ENCODE peak calls at places on chromosome 7, in eight cellular contexts. One of them, this sample, is unnamed.

GRCh38 chr7:44348300-44348699 is 22.9 kb upstream of the CAMK2B start:
- DNase-seq in stimulated activated CD4-positive, alpha-beta T cell treated with anti-CD3 and anti-CD28 coated beads, TNF-alpha, amount 100 ng/mL, for 24 hours: no peak
- DNase-seq in effector CD4-positive, alpha-beta T cell: no peak
- DNase-seq in neural progenitor cell: peak; percentile 31
- DNase-seq in C1 segment of cervical spinal cord: no peak
- DNase-seq in GF-D8: no peak
- DNase-seq in body of pancreas: no peak
- DNase-seq in brain microvascular endothelial cell: peak; percentile 49
- DNase-seq in this sample: no peak

GRCh38 chr7:141161959-141162547 is 88.2 kb downstream of the TMEM178B start:
- DNase-seq in stimulated activated CD4-positive, alpha-beta T cell treated with anti-CD3 and anti-CD28 coated beads, TNF-alpha, amount 100 ng/mL, for 24 hours: no peak
- DNase-seq in effector CD4-positive, alpha-beta T cell: no peak
- DNase-seq in neural progenitor cell: no peak
- DNase-seq in C1 segment of cervical spinal cord: no peak
- DNase-seq in GF-D8: no peak
- DNase-seq in body of pancreas: no peak
- DNase-seq in brain microvascular endothelial cell: peak; percentile 4
- DNase-seq in this sample: no peak

GRCh38 chr7:20484366-20484765 is 131.1 kb upstream of the ABCB5 start:
- DNase-seq in stimulated activated CD4-positive, alpha-beta T cell treated with anti-CD3 and anti-CD28 coated beads, TNF-alpha, amount 100 ng/mL, for 24 hours: no peak
- DNase-seq in effector CD4-positive, alpha-beta T cell: no peak
- DNase-seq in neural progenitor cell: no peak
- DNase-seq in C1 segment of cervical spinal cord: no peak
- DNase-seq in GF-D8: no peak
- DNase-seq in body of pancreas: no peak
- DNase-seq in brain microvascular endothelial cell: no peak
- DNase-seq in this sample: no peak

GRCh38 chr7:117251687-117252086 is 71.2 kb downstream of the WNT2 start:
- DNase-seq in stimulated activated CD4-positive, alpha-beta T cell treated with anti-CD3 and anti-CD28 coated beads, TNF-alpha, amount 100 ng/mL, for 24 hours: no peak
- DNase-seq in effector CD4-positive, alpha-beta T cell: no peak
- DNase-seq in neural progenitor cell: no peak
- DNase-seq in C1 segment of cervical spinal cord: no peak
- DNase-seq in GF-D8: no peak
- DNase-seq in body of pancreas: no peak
- DNase-seq in brain microvascular endothelial cell: peak; percentile 74
- DNase-seq in this sample: no peak

GRCh38 chr7:105577251-105577650 is 4.0 kb downstream of the EFCAB10 start:
- DNase-seq in stimulated activated CD4-positive, alpha-beta T cell treated with anti-CD3 and anti-CD28 coated beads, TNF-alpha, amount 100 ng/mL, for 24 hours: no peak
- DNase-seq in effector CD4-positive, alpha-beta T cell: no peak
- DNase-seq in neural progenitor cell: no peak
- DNase-seq in C1 segment of cervical spinal cord: no peak
- DNase-seq in GF-D8: no peak
- DNase-seq in body of pancreas: no peak
- DNase-seq in brain microvascular endothelial cell: no peak
- DNase-seq in this sample: no peak

GRCh38 chr7:48295572-48295971 is 124.3 kb downstream of the ABCA13 start:
- DNase-seq in stimulated activated CD4-positive, alpha-beta T cell treated with anti-CD3 and anti-CD28 coated beads, TNF-alpha, amount 100 ng/mL, for 24 hours: no peak
- DNase-seq in effector CD4-positive, alpha-beta T cell: no peak
- DNase-seq in neural progenitor cell: no peak
- DNase-seq in C1 segment of cervical spinal cord: no peak
- DNase-seq in GF-D8: no peak
- DNase-seq in body of pancreas: no peak
- DNase-seq in brain microvascular endothelial cell: peak; percentile 9
- DNase-seq in this sample: no peak

GRCh38 chr7:143261901-143262300 is 1.3 kb upstream of the GSTK1 start:
- DNase-seq in stimulated activated CD4-positive, alpha-beta T cell treated with anti-CD3 and anti-CD28 coated beads, TNF-alpha, amount 100 ng/mL, for 24 hours: no peak
- DNase-seq in effector CD4-positive, alpha-beta T cell: no peak
- DNase-seq in neural progenitor cell: no peak
- DNase-seq in C1 segment of cervical spinal cord: no peak
- DNase-seq in GF-D8: no peak
- DNase-seq in body of pancreas: no peak
- DNase-seq in brain microvascular endothelial cell: no peak
- DNase-seq in this sample: no peak

GRCh38 chr7:105097619-105098018 is 83.6 kb downstream of the KMT2E start:
- DNase-seq in stimulated activated CD4-positive, alpha-beta T cell treated with anti-CD3 and anti-CD28 coated beads, TNF-alpha, amount 100 ng/mL, for 24 hours: no peak
- DNase-seq in effector CD4-positive, alpha-beta T cell: no peak
- DNase-seq in neural progenitor cell: no peak
- DNase-seq in C1 segment of cervical spinal cord: no peak
- DNase-seq in GF-D8: no peak
- DNase-seq in body of pancreas: no peak
- DNase-seq in brain microvascular endothelial cell: peak; percentile 71
- DNase-seq in this sample: no peak

GRCh38 chr7:146004805-146005204 is 111.8 kb upstream of the CNTNAP2 start:
- DNase-seq in stimulated activated CD4-positive, alpha-beta T cell treated with anti-CD3 and anti-CD28 coated beads, TNF-alpha, amount 100 ng/mL, for 24 hours: no peak
- DNase-seq in effector CD4-positive, alpha-beta T cell: no peak
- DNase-seq in neural progenitor cell: no peak
- DNase-seq in C1 segment of cervical spinal cord: no peak
- DNase-seq in GF-D8: no peak
- DNase-seq in body of pancreas: no peak
- DNase-seq in brain microvascular endothelial cell: peak; percentile 56
- DNase-seq in this sample: no peak

GRCh38 chr7:106433377-106433776 is 148.6 kb upstream of the NAMPT start:
- DNase-seq in stimulated activated CD4-positive, alpha-beta T cell treated with anti-CD3 and anti-CD28 coated beads, TNF-alpha, amount 100 ng/mL, for 24 hours: no peak
- DNase-seq in effector CD4-positive, alpha-beta T cell: no peak
- DNase-seq in neural progenitor cell: no peak
- DNase-seq in C1 segment of cervical spinal cord: no peak
- DNase-seq in GF-D8: no peak
- DNase-seq in body of pancreas: no peak
- DNase-seq in brain microvascular endothelial cell: no peak
- DNase-seq in this sample: no peak

GRCh38 chr7:123643495-123644428 is 11.9 kb upstream of the LMOD2 start:
- DNase-seq in stimulated activated CD4-positive, alpha-beta T cell treated with anti-CD3 and anti-CD28 coated beads, TNF-alpha, amount 100 ng/mL, for 24 hours: no peak
- DNase-seq in effector CD4-positive, alpha-beta T cell: no peak
- DNase-seq in neural progenitor cell: peak; percentile 83
- DNase-seq in C1 segment of cervical spinal cord: no peak
- DNase-seq in GF-D8: no peak
- DNase-seq in body of pancreas: peak; percentile 13
- DNase-seq in brain microvascular endothelial cell: peak; percentile 49
- DNase-seq in this sample: no peak

GRCh38 chr7:82810558-82811259 is 352.0 kb downstream of the PCLO start:
- DNase-seq in stimulated activated CD4-positive, alpha-beta T cell treated with anti-CD3 and anti-CD28 coated beads, TNF-alpha, amount 100 ng/mL, for 24 hours: no peak
- DNase-seq in effector CD4-positive, alpha-beta T cell: no peak
- DNase-seq in neural progenitor cell: peak; percentile 78
- DNase-seq in C1 segment of cervical spinal cord: no peak
- DNase-seq in GF-D8: no peak
- DNase-seq in body of pancreas: peak; percentile 22
- DNase-seq in brain microvascular endothelial cell: peak; percentile 60
- DNase-seq in this sample: no peak

GRCh38 chr7:136640977-136641376 is 227.5 kb upstream of the CHRM2 start:
- DNase-seq in stimulated activated CD4-positive, alpha-beta T cell treated with anti-CD3 and anti-CD28 coated beads, TNF-alpha, amount 100 ng/mL, for 24 hours: no peak
- DNase-seq in effector CD4-positive, alpha-beta T cell: no peak
- DNase-seq in neural progenitor cell: peak; percentile 10
- DNase-seq in C1 segment of cervical spinal cord: no peak
- DNase-seq in GF-D8: no peak
- DNase-seq in body of pancreas: no peak
- DNase-seq in brain microvascular endothelial cell: no peak
- DNase-seq in this sample: no peak

GRCh38 chr7:25527665-25528064 is 299.4 kb upstream of the NPVF start:
- DNase-seq in stimulated activated CD4-positive, alpha-beta T cell treated with anti-CD3 and anti-CD28 coated beads, TNF-alpha, amount 100 ng/mL, for 24 hours: no peak
- DNase-seq in effector CD4-positive, alpha-beta T cell: no peak
- DNase-seq in neural progenitor cell: no peak
- DNase-seq in C1 segment of cervical spinal cord: no peak
- DNase-seq in GF-D8: no peak
- DNase-seq in body of pancreas: no peak
- DNase-seq in brain microvascular endothelial cell: no peak
- DNase-seq in this sample: no peak

GRCh38 chr7:129889133-129889854 is 63.5 kb downstream of the UBE2H start:
- DNase-seq in stimulated activated CD4-positive, alpha-beta T cell treated with anti-CD3 and anti-CD28 coated beads, TNF-alpha, amount 100 ng/mL, for 24 hours: no peak
- DNase-seq in effector CD4-positive, alpha-beta T cell: no peak
- DNase-seq in neural progenitor cell: no peak
- DNase-seq in C1 segment of cervical spinal cord: no peak
- DNase-seq in GF-D8: no peak
- DNase-seq in body of pancreas: no peak
- DNase-seq in brain microvascular endothelial cell: no peak
- DNase-seq in this sample: no peak

GRCh38 chr7:144386741-144387140 is 16.8 kb downstream of the NOBOX start:
- DNase-seq in stimulated activated CD4-positive, alpha-beta T cell treated with anti-CD3 and anti-CD28 coated beads, TNF-alpha, amount 100 ng/mL, for 24 hours: no peak
- DNase-seq in effector CD4-positive, alpha-beta T cell: no peak
- DNase-seq in neural progenitor cell: no peak
- DNase-seq in C1 segment of cervical spinal cord: no peak
- DNase-seq in GF-D8: no peak
- DNase-seq in body of pancreas: no peak
- DNase-seq in brain microvascular endothelial cell: peak; percentile 61
- DNase-seq in this sample: no peak

GRCh38 chr7:150370612-150371071 is 2.0 kb downstream of the REPIN1 start:
- DNase-seq in stimulated activated CD4-positive, alpha-beta T cell treated with anti-CD3 and anti-CD28 coated beads, TNF-alpha, amount 100 ng/mL, for 24 hours: no peak
- DNase-seq in effector CD4-positive, alpha-beta T cell: no peak
- DNase-seq in neural progenitor cell: peak; percentile 1
- DNase-seq in C1 segment of cervical spinal cord: no peak
- DNase-seq in GF-D8: no peak
- DNase-seq in body of pancreas: no peak
- DNase-seq in brain microvascular endothelial cell: peak; percentile 86
- DNase-seq in this sample: no peak

GRCh38 chr7:154372106-154372505 is 319.9 kb downstream of the DPP6 start:
- DNase-seq in stimulated activated CD4-positive, alpha-beta T cell treated with anti-CD3 and anti-CD28 coated beads, TNF-alpha, amount 100 ng/mL, for 24 hours: no peak
- DNase-seq in effector CD4-positive, alpha-beta T cell: no peak
- DNase-seq in neural progenitor cell: no peak
- DNase-seq in C1 segment of cervical spinal cord: no peak
- DNase-seq in GF-D8: no peak
- DNase-seq in body of pancreas: no peak
- DNase-seq in brain microvascular endothelial cell: no peak
- DNase-seq in this sample: no peak

GRCh38 chr7:30403477-30403876 is 75.1 kb downstream of the NOD1 start:
- DNase-seq in stimulated activated CD4-positive, alpha-beta T cell treated with anti-CD3 and anti-CD28 coated beads, TNF-alpha, amount 100 ng/mL, for 24 hours: no peak
- DNase-seq in effector CD4-positive, alpha-beta T cell: no peak
- DNase-seq in neural progenitor cell: no peak
- DNase-seq in C1 segment of cervical spinal cord: no peak
- DNase-seq in GF-D8: no peak
- DNase-seq in body of pancreas: no peak
- DNase-seq in brain microvascular endothelial cell: no peak
- DNase-seq in this sample: no peak

GRCh38 chr7:16123117-16123770 is 298.1 kb downstream of the CRPPA start:
- DNase-seq in stimulated activated CD4-positive, alpha-beta T cell treated with anti-CD3 and anti-CD28 coated beads, TNF-alpha, amount 100 ng/mL, for 24 hours: no peak
- DNase-seq in effector CD4-positive, alpha-beta T cell: no peak
- DNase-seq in neural progenitor cell: no peak
- DNase-seq in C1 segment of cervical spinal cord: no peak
- DNase-seq in GF-D8: no peak
- DNase-seq in body of pancreas: no peak
- DNase-seq in brain microvascular endothelial cell: no peak
- DNase-seq in this sample: no peak

GRCh38 chr7:148999166-148999565 is 29.1 kb downstream of the PDIA4 start:
- DNase-seq in stimulated activated CD4-positive, alpha-beta T cell treated with anti-CD3 and anti-CD28 coated beads, TNF-alpha, amount 100 ng/mL, for 24 hours: no peak
- DNase-seq in effector CD4-positive, alpha-beta T cell: no peak
- DNase-seq in neural progenitor cell: no peak
- DNase-seq in C1 segment of cervical spinal cord: no peak
- DNase-seq in GF-D8: no peak
- DNase-seq in body of pancreas: no peak
- DNase-seq in brain microvascular endothelial cell: no peak
- DNase-seq in this sample: no peak

GRCh38 chr7:96303105-96303685 is 18.7 kb downstream of the SLC25A13 start:
- DNase-seq in stimulated activated CD4-positive, alpha-beta T cell treated with anti-CD3 and anti-CD28 coated beads, TNF-alpha, amount 100 ng/mL, for 24 hours: no peak
- DNase-seq in effector CD4-positive, alpha-beta T cell: no peak
- DNase-seq in neural progenitor cell: no peak
- DNase-seq in C1 segment of cervical spinal cord: no peak
- DNase-seq in GF-D8: no peak
- DNase-seq in body of pancreas: peak; percentile 39
- DNase-seq in brain microvascular endothelial cell: peak; percentile 94
- DNase-seq in this sample: no peak

GRCh38 chr7:141409911-141410329 is 141.3 kb upstream of the AGK start:
- DNase-seq in stimulated activated CD4-positive, alpha-beta T cell treated with anti-CD3 and anti-CD28 coated beads, TNF-alpha, amount 100 ng/mL, for 24 hours: no peak
- DNase-seq in effector CD4-positive, alpha-beta T cell: no peak
- DNase-seq in neural progenitor cell: peak; percentile 81
- DNase-seq in C1 segment of cervical spinal cord: no peak
- DNase-seq in GF-D8: no peak
- DNase-seq in body of pancreas: no peak
- DNase-seq in brain microvascular endothelial cell: no peak
- DNase-seq in this sample: no peak

GRCh38 chr7:23472974-23473847 is 2.9 kb upstream of the IGF2BP3 start:
- DNase-seq in stimulated activated CD4-positive, alpha-beta T cell treated with anti-CD3 and anti-CD28 coated beads, TNF-alpha, amount 100 ng/mL, for 24 hours: no peak
- DNase-seq in effector CD4-positive, alpha-beta T cell: no peak
- DNase-seq in neural progenitor cell: peak; percentile 53
- DNase-seq in C1 segment of cervical spinal cord: no peak
- DNase-seq in GF-D8: no peak
- DNase-seq in body of pancreas: no peak
- DNase-seq in brain microvascular endothelial cell: no peak
- DNase-seq in this sample: no peak

GRCh38 chr7:134255814-134256213 is 60.9 kb downstream of the SLC35B4 start:
- DNase-seq in stimulated activated CD4-positive, alpha-beta T cell treated with anti-CD3 and anti-CD28 coated beads, TNF-alpha, amount 100 ng/mL, for 24 hours: no peak
- DNase-seq in effector CD4-positive, alpha-beta T cell: no peak
- DNase-seq in neural progenitor cell: peak; percentile 43
- DNase-seq in C1 segment of cervical spinal cord: no peak
- DNase-seq in GF-D8: no peak
- DNase-seq in body of pancreas: no peak
- DNase-seq in brain microvascular endothelial cell: no peak
- DNase-seq in this sample: no peak

GRCh38 chr7:115005942-115006341 is 84.0 kb downstream of the MDFIC start:
- DNase-seq in stimulated activated CD4-positive, alpha-beta T cell treated with anti-CD3 and anti-CD28 coated beads, TNF-alpha, amount 100 ng/mL, for 24 hours: no peak
- DNase-seq in effector CD4-positive, alpha-beta T cell: no peak
- DNase-seq in neural progenitor cell: peak; percentile 46
- DNase-seq in C1 segment of cervical spinal cord: no peak
- DNase-seq in GF-D8: no peak
- DNase-seq in body of pancreas: peak; percentile 9
- DNase-seq in brain microvascular endothelial cell: no peak
- DNase-seq in this sample: no peak

This sample was measured in effector memory CD8-positive, alpha-beta T cell.